ENCODE peak calls at places on chromosomes 3 and 15, in five cellular contexts. B, X, W, G and C are unnamed samples.

GRCh38 chr3:10394491-10395025 is 73.6 kb upstream of the SEC13 start:
- DNase-seq in B (no peak), X (no peak), W (peak), G (no peak), C (no peak)

GRCh38 chr15:61444585-61444984 is 215.5 kb upstream of the RORA start:
- DNase-seq in B (no peak), X (no peak), W (no peak), G (no peak), C (no peak)

GRCh38 chr3:10370429-10370828 is 49.5 kb upstream of the SEC13 start:
- DNase-seq in W (peak), B (no peak), X (no peak), G (no peak), C (peak)

GRCh38 chr3:27423463-27423862 is 54.3 kb upstream of the NEK10 start:
- DNase-seq in B (no peak), G (no peak), W (no peak), X (no peak), C (no peak)

GRCh38 chr15:89486726-89487050 is 9.7 kb downstream of the RHCG start:
- DNase-seq in G (no peak), X (peak), B (no peak), W (peak), C (peak)

GRCh38 chr15:45022871-45023658 is at the start of gene SORD:
- DNase-seq in G (peak), B (peak), W (peak), X (peak), C (peak)

GRCh38 chr15:77607111-77607893 is 25.4 kb downstream of the LINGO1 start:
- DNase-seq in X (no peak), G (no peak), B (no peak), W (peak), C (no peak)

GRCh38 chr3:128330301-128330845 is 136.3 kb downstream of the DNAJB8 start:
- DNase-seq in X (no peak), W (no peak), G (no peak), B (no peak), C (no peak)